ENCODE peak calls at places on chromosome X, in ten cellular contexts. One of them, this sample, is unnamed. For H3K4me1, the result is how much of the 10 kb centered on the place peaks cover.

GRCh38 chrX:124211312-124211942 is 121.0 kb upstream of the TEX13D start:
- DNase-seq in psoas muscle: no peak
- DNase-seq in tibial artery: no peak
- DNase-seq in kidney: no peak
- DNase-seq in fibroblast of lung: no peak
- DNase-seq in cardiac muscle cell: peak
- DNase-seq in HepG2: peak
- DNase-seq in SK-N-SH: peak
- DNase-seq in pancreas: no peak
- DNase-seq in H1: no peak
- DNase-seq in this sample: peak

GRCh38 chrX:44651347-44651746 is 108.7 kb upstream of the FUNDC1 start:
- DNase-seq in psoas muscle: peak
- DNase-seq in tibial artery: no peak
- DNase-seq in kidney: no peak
- DNase-seq in fibroblast of lung: peak
- DNase-seq in cardiac muscle cell: peak
- DNase-seq in HepG2: no peak
- DNase-seq in SK-N-SH: peak
- DNase-seq in pancreas: peak
- DNase-seq in H1: peak
- DNase-seq in this sample: no peak

GRCh38 chrX:42615161-42615563 is 162.8 kb downstream of the PPP1R2C start:
- DNase-seq in psoas muscle: no peak
- DNase-seq in tibial artery: no peak
- DNase-seq in kidney: no peak
- DNase-seq in fibroblast of lung: no peak
- DNase-seq in cardiac muscle cell: peak
- DNase-seq in HepG2: no peak
- DNase-seq in SK-N-SH: no peak
- DNase-seq in pancreas: no peak
- DNase-seq in H1: peak
- DNase-seq in this sample: peak

GRCh38 chrX:24113161-24113560 is 36.4 kb upstream of the ZFX start:
- DNase-seq in psoas muscle: no peak
- DNase-seq in tibial artery: no peak
- DNase-seq in kidney: no peak
- DNase-seq in fibroblast of lung: peak
- DNase-seq in cardiac muscle cell: no peak
- DNase-seq in HepG2: no peak
- DNase-seq in SK-N-SH: no peak
- DNase-seq in pancreas: no peak
- DNase-seq in H1: no peak
- DNase-seq in this sample: no peak

GRCh38 chrX:113929004-113929403 is 654.9 kb upstream of the HTR2C start:
- DNase-seq in psoas muscle: no peak
- DNase-seq in tibial artery: no peak
- DNase-seq in kidney: no peak
- DNase-seq in fibroblast of lung: peak
- DNase-seq in cardiac muscle cell: peak
- DNase-seq in HepG2: peak
- DNase-seq in SK-N-SH: peak
- DNase-seq in pancreas: no peak
- DNase-seq in H1: peak
- DNase-seq in this sample: peak

GRCh38 chrX:102546818-102547493 is 30.4 kb upstream of the TMSB15A start:
- DNase-seq in psoas muscle: no peak
- DNase-seq in tibial artery: no peak
- DNase-seq in kidney: no peak
- DNase-seq in fibroblast of lung: no peak
- DNase-seq in cardiac muscle cell: no peak
- DNase-seq in HepG2: no peak
- DNase-seq in SK-N-SH: peak
- DNase-seq in pancreas: no peak
- DNase-seq in H1: peak
- DNase-seq in this sample: no peak

GRCh38 chrX:84144281-84144680 is 43.7 kb downstream of the RPS6KA6 start:
- DNase-seq in psoas muscle: no peak
- DNase-seq in tibial artery: no peak
- DNase-seq in kidney: no peak
- DNase-seq in fibroblast of lung: peak
- DNase-seq in cardiac muscle cell: no peak
- DNase-seq in HepG2: no peak
- DNase-seq in SK-N-SH: no peak
- DNase-seq in pancreas: no peak
- DNase-seq in H1: no peak
- DNase-seq in this sample: no peak

GRCh38 chrX:16785247-16786138 is 773 bp upstream of the TXLNG start:
- DNase-seq in psoas muscle: peak
- DNase-seq in tibial artery: no peak
- DNase-seq in kidney: no peak
- DNase-seq in fibroblast of lung: no peak
- DNase-seq in cardiac muscle cell: no peak
- DNase-seq in HepG2: no peak
- DNase-seq in SK-N-SH: peak
- DNase-seq in pancreas: peak
- DNase-seq in H1: no peak
- DNase-seq in this sample: peak

GRCh38 chrX:22060451-22060940 is 28.4 kb downstream of the PHEX start:
- DNase-seq in psoas muscle: no peak
- DNase-seq in tibial artery: no peak
- DNase-seq in kidney: no peak
- DNase-seq in fibroblast of lung: peak
- DNase-seq in cardiac muscle cell: peak
- DNase-seq in HepG2: no peak
- DNase-seq in SK-N-SH: no peak
- DNase-seq in pancreas: no peak
- DNase-seq in H1: no peak
- DNase-seq in this sample: peak

GRCh38 chrX:130799393-130799792 is 103.6 kb downstream of the ENOX2 start:
- DNase-seq in psoas muscle: no peak
- DNase-seq in tibial artery: no peak
- DNase-seq in kidney: no peak
- DNase-seq in fibroblast of lung: peak
- DNase-seq in cardiac muscle cell: peak
- DNase-seq in HepG2: no peak
- DNase-seq in SK-N-SH: no peak
- DNase-seq in pancreas: no peak
- DNase-seq in H1: no peak
- DNase-seq in this sample: no peak

GRCh38 chrX:80749404-80749803 is 60.3 kb downstream of the BRWD3 start:
- DNase-seq in psoas muscle: no peak
- DNase-seq in tibial artery: no peak
- DNase-seq in kidney: no peak
- DNase-seq in fibroblast of lung: no peak
- DNase-seq in cardiac muscle cell: no peak
- DNase-seq in HepG2: no peak
- DNase-seq in SK-N-SH: no peak
- DNase-seq in pancreas: no peak
- DNase-seq in H1: no peak
- DNase-seq in this sample: no peak

GRCh38 chrX:136896121-136896914 is 15.8 kb upstream of the RBMX start:
- DNase-seq in psoas muscle: no peak
- DNase-seq in tibial artery: no peak
- DNase-seq in kidney: no peak
- DNase-seq in fibroblast of lung: peak
- DNase-seq in cardiac muscle cell: peak
- DNase-seq in HepG2: no peak
- DNase-seq in SK-N-SH: peak
- DNase-seq in pancreas: no peak
- DNase-seq in H1: no peak
- DNase-seq in this sample: no peak

GRCh38 chrX:55996649-55997048 is 235.5 kb upstream of the KLF8 start:
- DNase-seq in psoas muscle: no peak
- DNase-seq in tibial artery: no peak
- DNase-seq in kidney: no peak
- DNase-seq in fibroblast of lung: no peak
- DNase-seq in cardiac muscle cell: no peak
- DNase-seq in HepG2: no peak
- DNase-seq in SK-N-SH: no peak
- DNase-seq in pancreas: no peak
- DNase-seq in H1: no peak
- DNase-seq in this sample: no peak

GRCh38 chrX:15761564-15762191 is 23.6 kb downstream of the CA5B start:
- DNase-seq in psoas muscle: no peak
- DNase-seq in tibial artery: no peak
- DNase-seq in kidney: no peak
- DNase-seq in fibroblast of lung: no peak
- DNase-seq in cardiac muscle cell: peak
- DNase-seq in HepG2: no peak
- DNase-seq in SK-N-SH: peak
- DNase-seq in pancreas: no peak
- DNase-seq in H1: no peak
- DNase-seq in this sample: peak

GRCh38 chrX:18542897-18543296 is 117.5 kb downstream of the CDKL5 start:
- DNase-seq in psoas muscle: no peak
- DNase-seq in tibial artery: no peak
- DNase-seq in kidney: no peak
- DNase-seq in fibroblast of lung: no peak
- DNase-seq in cardiac muscle cell: no peak
- DNase-seq in HepG2: no peak
- DNase-seq in SK-N-SH: no peak
- DNase-seq in pancreas: no peak
- DNase-seq in H1: no peak
- DNase-seq in this sample: no peak

GRCh38 chrX:18542131-18542530 is 116.7 kb downstream of the CDKL5 start:
- DNase-seq in psoas muscle: no peak
- DNase-seq in tibial artery: no peak
- DNase-seq in kidney: no peak
- DNase-seq in fibroblast of lung: no peak
- DNase-seq in cardiac muscle cell: no peak
- DNase-seq in HepG2: no peak
- DNase-seq in SK-N-SH: no peak
- DNase-seq in pancreas: no peak
- DNase-seq in H1: no peak
- DNase-seq in this sample: no peak

GRCh38 chrX:18537068-18537467 is 111.7 kb downstream of the CDKL5 start:
- DNase-seq in psoas muscle: no peak
- DNase-seq in tibial artery: no peak
- DNase-seq in kidney: no peak
- DNase-seq in fibroblast of lung: no peak
- DNase-seq in cardiac muscle cell: no peak
- DNase-seq in HepG2: no peak
- DNase-seq in SK-N-SH: no peak
- DNase-seq in pancreas: no peak
- DNase-seq in H1: no peak
- DNase-seq in this sample: no peak

GRCh38 chrX:18534949-18535348 is 109.5 kb downstream of the CDKL5 start:
- DNase-seq in psoas muscle: no peak
- DNase-seq in tibial artery: no peak
- DNase-seq in kidney: no peak
- DNase-seq in fibroblast of lung: no peak
- DNase-seq in cardiac muscle cell: no peak
- DNase-seq in HepG2: no peak
- DNase-seq in SK-N-SH: no peak
- DNase-seq in pancreas: no peak
- DNase-seq in H1: no peak
- DNase-seq in this sample: no peak

DNA sequence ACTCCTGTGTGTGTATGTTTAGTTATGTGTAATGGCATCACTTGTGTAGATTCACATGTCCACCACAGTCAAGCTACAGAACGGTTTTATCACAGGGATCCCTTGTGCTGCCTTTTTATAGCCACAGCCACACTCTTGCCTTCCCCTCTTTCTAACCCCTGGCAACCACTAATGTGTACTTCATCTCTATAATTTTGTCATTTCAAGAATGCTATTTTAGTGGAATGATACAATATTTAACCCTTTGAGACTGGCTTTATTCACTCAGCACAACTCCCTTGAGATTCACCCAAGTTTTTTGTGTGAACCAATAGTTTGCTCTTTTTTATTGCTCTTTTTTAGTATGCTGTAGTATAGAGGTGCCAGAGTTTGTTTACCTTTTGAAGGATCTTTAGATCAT is 112.1 kb downstream of the CDKL5 start:
- DNase-seq in psoas muscle: no peak
- DNase-seq in tibial artery: no peak
- DNase-seq in kidney: no peak
- DNase-seq in fibroblast of lung: no peak
- DNase-seq in cardiac muscle cell: no peak
- DNase-seq in HepG2: no peak
- DNase-seq in SK-N-SH: no peak
- DNase-seq in pancreas: no peak
- DNase-seq in H1: no peak
- DNase-seq in this sample: no peak
- H3K4me3 ChIP-seq in psoas muscle: no peak
- H3K4me3 ChIP-seq in tibial artery: no peak
- H3K4me3 ChIP-seq in kidney: no peak
- H3K4me3 ChIP-seq in fibroblast of lung: no peak
- H3K4me3 ChIP-seq in cardiac muscle cell: no peak
- H3K4me3 ChIP-seq in HepG2: no peak
- H3K4me3 ChIP-seq in SK-N-SH: no peak
- H3K4me3 ChIP-seq in pancreas: no peak
- H3K4me3 ChIP-seq in H1: no peak
- H3K4me3 ChIP-seq in this sample: no peak

GRCh38 chrX:150572206-150572605 is 3.8 kb downstream of the MTM1 start:
- DNase-seq in psoas muscle: no peak
- DNase-seq in tibial artery: no peak
- DNase-seq in kidney: no peak
- DNase-seq in fibroblast of lung: no peak
- DNase-seq in cardiac muscle cell: no peak
- DNase-seq in HepG2: no peak
- DNase-seq in SK-N-SH: no peak
- DNase-seq in pancreas: no peak
- DNase-seq in H1: no peak
- DNase-seq in this sample: no peak
- H3K4me1 ChIP-seq in psoas muscle: under half
- H3K4me1 ChIP-seq in tibial artery: under half
- H3K4me1 ChIP-seq in kidney: under half
- H3K4me1 ChIP-seq in fibroblast of lung: under half
- H3K4me1 ChIP-seq in cardiac muscle cell: under half
- H3K4me1 ChIP-seq in HepG2: half or more
- H3K4me1 ChIP-seq in SK-N-SH: under half
- H3K4me1 ChIP-seq in pancreas: under half
- H3K4me1 ChIP-seq in H1: under half
- H3K4me1 ChIP-seq in this sample: under half

GRCh38 chrX:69503228-69503834 is 795 bp upstream of the NALF2 start:
- DNase-seq in psoas muscle: no peak
- DNase-seq in tibial artery: no peak
- DNase-seq in kidney: no peak
- DNase-seq in fibroblast of lung: no peak
- DNase-seq in cardiac muscle cell: peak
- DNase-seq in HepG2: peak
- DNase-seq in SK-N-SH: peak
- DNase-seq in pancreas: no peak
- DNase-seq in H1: no peak
- DNase-seq in this sample: no peak
- H3K4me3 ChIP-seq in psoas muscle: peak
- H3K4me3 ChIP-seq in tibial artery: no peak
- H3K4me3 ChIP-seq in kidney: peak
- H3K4me3 ChIP-seq in fibroblast of lung: no peak
- H3K4me3 ChIP-seq in cardiac muscle cell: no peak
- H3K4me3 ChIP-seq in HepG2: peak
- H3K4me3 ChIP-seq in SK-N-SH: peak
- H3K4me3 ChIP-seq in pancreas: peak
- H3K4me3 ChIP-seq in H1: peak
- H3K4me3 ChIP-seq in this sample: no peak

GRCh38 chrX:67697452-67697851 is 153.6 kb downstream of the AR start:
- DNase-seq in psoas muscle: no peak
- DNase-seq in tibial artery: no peak
- DNase-seq in kidney: no peak
- DNase-seq in fibroblast of lung: no peak
- DNase-seq in cardiac muscle cell: no peak
- DNase-seq in HepG2: no peak
- DNase-seq in SK-N-SH: no peak
- DNase-seq in pancreas: no peak
- DNase-seq in H1: no peak
- DNase-seq in this sample: no peak
- H3K4me1 ChIP-seq in psoas muscle: under half
- H3K4me1 ChIP-seq in tibial artery: under half
- H3K4me1 ChIP-seq in kidney: under half
- H3K4me1 ChIP-seq in fibroblast of lung: under half
- H3K4me1 ChIP-seq in cardiac muscle cell: under half
- H3K4me1 ChIP-seq in HepG2: under half
- H3K4me1 ChIP-seq in SK-N-SH: under half
- H3K4me1 ChIP-seq in pancreas: under half
- H3K4me1 ChIP-seq in H1: under half
- H3K4me1 ChIP-seq in this sample: under half